ENCODE peak calls at places on chromosomes 6 and 20, in four cellular contexts. A is H1, T is H9, H is neuronal stem cell. J is an unnamed sample. For H3K4me1 and H3K79me1, the result is how much of the 10 kb centered on the place peaks cover.

GRCh38 chr20:35582131-35582530 is 33.5 kb upstream of the SPAG4 start:
- DNase-seq in T (no peak), A (no peak), H (no peak), J (no peak)

GRCh38 chr6:4450237-4450636 is 314.9 kb upstream of the ECI2 start:
- DNase-seq in H (no peak), T (no peak), A (no peak), J (no peak)

GRCh38 chr6:116556065-116556464 is 2.5 kb downstream of the CALHM4 start:
- DNase-seq in T (no peak), H (no peak), A (no peak), J (no peak)

GRCh38 chr6:146470091-146470770 is 73.4 kb upstream of the RAB32 start:
- DNase-seq in A (no peak), T (no peak), H (no peak), J (no peak)

GRCh38 chr6:41371992-41372525 is 36.7 kb downstream of the NCR2 start:
- DNase-seq in A (no peak), H (no peak), T (peak), J (peak)

GRCh38 chr6:161547617-161548016 is 273.8 kb upstream of the AGPAT4 start:
- DNase-seq in H (no peak), A (no peak), T (no peak), J (peak)

GRCh38 chr20:47379433-47380150 is 23.1 kb upstream of the ZMYND8 start:
- DNase-seq in A (no peak), H (no peak), T (no peak), J (no peak)

GRCh38 chr20:13302647-13303425 is 81.8 kb downstream of the ISM1 start:
- DNase-seq in H (no peak), A (no peak), T (peak), J (peak)

GRCh38 chr6:134750669-134751068 is 199.2 kb downstream of the ALDH8A1 start:
- DNase-seq in H (no peak), T (no peak), A (no peak), J (no peak)

GRCh38 chr6:132009175-132009574 is 58.0 kb upstream of the CCN2 start:
- DNase-seq in T (no peak), A (no peak), H (no peak), J (peak)

GRCh38 chr6:119587537-119587936 is 238.0 kb upstream of the MAN1A1 start:
- DNase-seq in H (no peak), T (no peak), A (no peak), J (peak)

GRCh38 chr6:132499757-132500156 is 13.2 kb downstream of the STX7 start:
- DNase-seq in H (no peak), A (no peak), T (no peak), J (no peak)

GRCh38 chr6:163152701-163153100 is 261.8 kb upstream of the QKI start:
- DNase-seq in T (no peak), H (no peak), A (no peak), J (no peak)

GRCh38 chr6:5036309-5036708 is 32.5 kb upstream of the RPP40 start:
- DNase-seq in A (no peak), H (peak), T (peak), J (peak)

GRCh38 chr6:125839879-125840278 is 49.1 kb downstream of the NCOA7 start:
- DNase-seq in A (no peak), H (no peak), T (no peak), J (no peak)

GRCh38 chr6:99282479-99283062 is 66.9 kb downstream of the FAXC start:
- DNase-seq in H (no peak), A (no peak), T (no peak), J (peak)

GRCh38 chr6:71531841-71532240 is 243.2 kb downstream of the OGFRL1 start:
- DNase-seq in T (peak), H (no peak), A (no peak), J (no peak)

GRCh38 chr20:6525447-6526303 is 241.8 kb upstream of the BMP2 start:
- DNase-seq in A (peak), H (no peak), T (peak), J (peak)

GRCh38 chr6:10884245-10884972 is 2.4 kb upstream of the SYCP2L start:
- DNase-seq in T (peak), A (no peak), H (peak), J (peak)

GRCh38 chr6:15452182-15452941 is 206.5 kb downstream of the JARID2 start:
- DNase-seq in A (no peak), T (no peak), H (no peak), J (no peak)

GRCh38 chr6:149325648-149326236 is 8.2 kb downstream of the TAB2 start:
- DNase-seq in T (no peak), A (no peak), H (no peak), J (no peak)

GRCh38 chr20:37282558-37282957 is 6.9 kb upstream of the MANBAL start:
- DNase-seq in H (no peak), A (no peak), T (no peak), J (peak)

GRCh38 chr6:25137497-25137896 is 141.7 kb upstream of the CARMIL1 start:
- DNase-seq in A (no peak), T (no peak), H (no peak), J (no peak)
- H3K4me1 ChIP-seq in A (under half), T (under half), H (under half), J (under half)

GRCh38 chr20:57688864-57689263 is 21.0 kb downstream of the PMEPA1 start:
- DNase-seq in A (no peak), T (no peak), H (no peak), J (no peak)
- H3K79me1 ChIP-seq in A (under half), T (under half), H (under half), J (under half)

GRCh38 chr20:56631318-56631989 is 2.3 kb downstream of the TFAP2C start:
- DNase-seq in A (no peak), H (no peak), T (no peak), J (peak)

GRCh38 chr20:56634307-56634706 is 5.2 kb downstream of the TFAP2C start:
- DNase-seq in T (no peak), A (no peak), H (no peak), J (no peak)

GRCh38 chr20:56630506-56631317 is 1.6 kb downstream of the TFAP2C start:
- DNase-seq in T (peak), H (no peak), A (no peak), J (peak)

GRCh38 chr20:56630086-56630493 is 984 bp downstream of the TFAP2C start:
- DNase-seq in T (peak), H (peak), A (peak), J (peak)

DNA sequence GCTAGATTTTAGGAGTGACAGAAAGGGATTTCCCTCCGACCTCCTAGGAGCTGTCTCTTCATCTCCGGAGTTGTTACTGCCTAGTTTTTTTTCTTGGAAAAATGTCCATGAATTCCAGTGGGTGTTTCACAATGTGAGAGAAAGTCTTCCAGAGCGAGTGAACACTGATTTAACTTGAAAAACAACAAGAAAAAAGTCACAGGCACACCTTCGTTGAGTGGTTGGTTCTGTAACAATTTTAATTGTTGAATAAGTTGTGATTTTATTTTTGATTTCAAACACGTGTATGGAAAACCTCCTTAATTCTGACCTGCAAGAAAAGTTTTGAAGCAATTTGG is 2.9 kb downstream of the TFAP2C start:
- DNase-seq in T (no peak), A (no peak), H (no peak), J (no peak)
- H3K4me1 ChIP-seq in T (under half), A (under half), H (under half), J (under half)

GRCh38 chr20:51432875-51433274 is 109.6 kb downstream of the NFATC2 start:
- DNase-seq in T (no peak), H (no peak), A (no peak), J (no peak)

GRCh38 chr20:51431321-51431720 is 111.2 kb downstream of the NFATC2 start:
- DNase-seq in T (no peak), A (no peak), H (no peak), J (no peak)

GRCh38 chr20:51430198-51430950 is 112.1 kb downstream of the NFATC2 start:
- DNase-seq in T (no peak), H (no peak), A (no peak), J (no peak)

GRCh38 chr20:51434026-51434425 is 108.5 kb downstream of the NFATC2 start:
- DNase-seq in T (no peak), A (no peak), H (no peak), J (no peak)

GRCh38 chr20:51432251-51432784 is 110.2 kb downstream of the NFATC2 start:
- DNase-seq in H (no peak), T (no peak), A (no peak), J (no peak)
- H3K79me1 ChIP-seq in H (under half), T (under half), A (under half), J (under half)

GRCh38 chr20:2875690-2876203 is 2.5 kb downstream of the PTPRA start:
- DNase-seq in T (no peak), H (no peak), A (no peak), J (no peak)

GRCh38 chr20:2872304-2873009 is 824 bp upstream of the PTPRA start:
- DNase-seq in H (peak), T (peak), A (no peak), J (peak)

GRCh38 chr20:2873010-2873746 is at the start of gene PTPRA:
- DNase-seq in T (peak), H (peak), A (peak), J (peak)

GRCh38 chr20:2873747-2874041 is 413 bp downstream of the PTPRA start:
- DNase-seq in A (no peak), T (peak), H (peak), J (peak)

DNA sequence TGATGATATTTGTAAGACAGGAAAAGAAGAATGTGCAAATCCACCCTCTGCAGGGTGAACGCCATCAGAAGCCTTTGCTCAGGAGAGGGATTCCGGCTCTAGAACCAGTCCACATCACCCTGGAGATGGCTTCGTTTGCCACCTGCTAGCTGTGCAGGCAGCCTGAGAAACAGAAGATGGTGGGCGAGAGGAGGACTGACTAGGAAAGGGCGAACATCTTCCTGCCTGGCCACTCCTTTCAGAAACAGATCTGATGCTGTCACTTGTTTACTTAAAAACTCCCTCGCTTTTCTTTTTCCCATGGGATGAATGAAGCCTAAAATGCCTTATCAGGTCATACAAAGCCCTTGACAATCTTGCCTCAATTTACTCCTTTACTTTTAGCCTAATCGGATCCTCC is 1.2 kb downstream of the PTPRA start:
- DNase-seq in H (no peak), A (no peak), T (no peak), J (no peak)
- H3K4me1 ChIP-seq in H (under half), A (under half), T (under half), J (under half)

GRCh38 chr20:57664924-57665588 is 44.8 kb downstream of the PMEPA1 start:
- DNase-seq in H (no peak), T (no peak), A (no peak), J (no peak)
- H3K79me1 ChIP-seq in H (under half), T (under half), A (under half), J (under half)

DNA sequence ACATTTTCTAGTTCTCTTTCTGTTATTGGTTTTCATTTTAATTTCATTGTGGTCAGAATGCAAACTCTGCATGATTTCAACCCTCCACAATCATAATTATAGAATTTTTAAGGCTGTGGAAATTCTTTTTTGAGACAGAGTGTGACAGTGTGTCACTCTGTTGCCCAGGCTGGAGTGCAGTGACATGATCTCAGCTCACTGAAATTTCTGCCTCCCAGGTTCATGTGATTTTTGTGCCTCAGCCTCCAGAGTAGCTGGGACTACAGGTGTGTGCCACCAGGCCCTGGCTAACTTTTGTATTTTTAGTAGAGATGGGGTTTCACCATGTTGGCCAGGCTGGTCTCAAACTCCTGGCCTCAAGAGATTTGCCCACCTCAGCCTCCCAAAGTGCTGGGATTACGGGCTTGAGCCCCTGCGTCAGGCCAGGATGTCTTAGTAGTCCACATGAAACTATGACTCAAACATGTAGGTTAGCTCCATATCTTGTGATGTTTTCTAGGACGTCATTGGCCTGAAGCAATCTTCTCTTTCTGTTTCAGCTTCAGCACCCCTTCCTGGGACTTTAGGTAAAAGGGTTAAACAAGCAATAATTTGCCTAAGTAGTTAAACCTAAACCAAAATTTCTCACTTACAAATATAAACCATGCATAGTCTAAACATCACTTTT is 47.4 kb upstream of the SAMD3 start:
- DNase-seq in A (no peak), T (no peak), H (no peak), J (no peak)
- H3K4me1 ChIP-seq in A (under half), T (under half), H (under half), J (under half)

J was measured in mesendoderm.